ENCODE peak calls at places on chromosomes 13 and 19, in five cellular contexts. One of them, this sample, is unnamed. For H3K27me3, the result is how much of the 10 kb centered on the place peaks cover.

GRCh38 chr19:54160182-54160811 is 776 bp upstream of the LENG1 start:
- DNase-seq in GM23338: peak
- DNase-seq in psoas muscle: no peak
- DNase-seq in esophagus squamous epithelium: no peak
- DNase-seq in brain microvascular endothelial cell: no peak
- DNase-seq in this sample: no peak

GRCh38 chr19:1505991-1506881 is 6.6 kb downstream of the ADAMTSL5 start:
- DNase-seq in GM23338: no peak
- DNase-seq in psoas muscle: no peak
- DNase-seq in esophagus squamous epithelium: no peak
- DNase-seq in brain microvascular endothelial cell: no peak
- DNase-seq in this sample: no peak

GRCh38 chr19:38831142-38831605 is 420 bp downstream of the ECH1 start:
- DNase-seq in GM23338: peak
- DNase-seq in psoas muscle: peak
- DNase-seq in esophagus squamous epithelium: no peak
- DNase-seq in brain microvascular endothelial cell: peak
- DNase-seq in this sample: peak

GRCh38 chr19:963401-964022 is 20.6 kb upstream of the WDR18 start:
- DNase-seq in GM23338: no peak
- DNase-seq in psoas muscle: no peak
- DNase-seq in esophagus squamous epithelium: no peak
- DNase-seq in brain microvascular endothelial cell: no peak
- DNase-seq in this sample: no peak

GRCh38 chr13:60577761-60578160 is 180.7 kb downstream of the TDRD3 start:
- DNase-seq in GM23338: no peak
- DNase-seq in psoas muscle: no peak
- DNase-seq in esophagus squamous epithelium: no peak
- DNase-seq in brain microvascular endothelial cell: no peak
- DNase-seq in this sample: no peak

GRCh38 chr19:58476498-58477015 is 405 bp downstream of the ZNF446 start:
- DNase-seq in GM23338: no peak
- DNase-seq in psoas muscle: no peak
- DNase-seq in esophagus squamous epithelium: no peak
- DNase-seq in brain microvascular endothelial cell: no peak
- DNase-seq in this sample: no peak

GRCh38 chr13:33205804-33206221 is 79.7 kb downstream of the STARD13 start:
- DNase-seq in GM23338: peak
- DNase-seq in psoas muscle: no peak
- DNase-seq in esophagus squamous epithelium: no peak
- DNase-seq in brain microvascular endothelial cell: peak
- DNase-seq in this sample: no peak

GRCh38 chr19:33767898-33768413 is 28.7 kb upstream of the KCTD15 start:
- DNase-seq in GM23338: peak
- DNase-seq in psoas muscle: no peak
- DNase-seq in esophagus squamous epithelium: no peak
- DNase-seq in brain microvascular endothelial cell: no peak
- DNase-seq in this sample: no peak

GRCh38 chr19:3607398-3608078 is 863 bp upstream of the TBXA2R start:
- DNase-seq in GM23338: peak
- DNase-seq in psoas muscle: peak
- DNase-seq in esophagus squamous epithelium: no peak
- DNase-seq in brain microvascular endothelial cell: no peak
- DNase-seq in this sample: no peak

GRCh38 chr13:71483733-71484132 is 383.3 kb downstream of the DACH1 start:
- DNase-seq in GM23338: no peak
- DNase-seq in psoas muscle: no peak
- DNase-seq in esophagus squamous epithelium: no peak
- DNase-seq in brain microvascular endothelial cell: no peak
- DNase-seq in this sample: no peak

GRCh38 chr19:54882758-54883157 is 8.7 kb downstream of the FCAR start:
- DNase-seq in GM23338: no peak
- DNase-seq in psoas muscle: no peak
- DNase-seq in esophagus squamous epithelium: no peak
- DNase-seq in brain microvascular endothelial cell: no peak
- DNase-seq in this sample: no peak

GRCh38 chr19:38649305-38650179 is 2.1 kb downstream of the ACTN4 start:
- DNase-seq in GM23338: peak
- DNase-seq in psoas muscle: peak
- DNase-seq in esophagus squamous epithelium: no peak
- DNase-seq in brain microvascular endothelial cell: no peak
- DNase-seq in this sample: no peak

GRCh38 chr13:74166286-74166685 is 32.1 kb upstream of the KLF12 start:
- DNase-seq in GM23338: no peak
- DNase-seq in psoas muscle: no peak
- DNase-seq in esophagus squamous epithelium: no peak
- DNase-seq in brain microvascular endothelial cell: no peak
- DNase-seq in this sample: no peak

GRCh38 chr19:41887711-41888382 is 4.9 kb downstream of the ARHGEF1 start:
- DNase-seq in GM23338: peak
- DNase-seq in psoas muscle: no peak
- DNase-seq in esophagus squamous epithelium: no peak
- DNase-seq in brain microvascular endothelial cell: no peak
- DNase-seq in this sample: peak
- TF ChIP-seq CTCF in GM23338: peak
- TF ChIP-seq CTCF in psoas muscle: no peak
- TF ChIP-seq CTCF in esophagus squamous epithelium: no peak
- TF ChIP-seq CTCF in brain microvascular endothelial cell: peak
- TF ChIP-seq CTCF in this sample: no peak

GRCh38 chr19:56597696-56598095 is 2.6 kb downstream of the ZNF71 start:
- DNase-seq in GM23338: no peak
- DNase-seq in psoas muscle: no peak
- DNase-seq in esophagus squamous epithelium: no peak
- DNase-seq in brain microvascular endothelial cell: peak
- DNase-seq in this sample: no peak
- H3K27me3 ChIP-seq in GM23338: under half
- H3K27me3 ChIP-seq in psoas muscle: under half
- H3K27me3 ChIP-seq in esophagus squamous epithelium: under half
- H3K27me3 ChIP-seq in brain microvascular endothelial cell: under half
- H3K27me3 ChIP-seq in this sample: under half

GRCh38 chr13:21100994-21101757 is 39.8 kb upstream of the LATS2 start:
- DNase-seq in GM23338: no peak
- DNase-seq in psoas muscle: no peak
- DNase-seq in esophagus squamous epithelium: no peak
- DNase-seq in brain microvascular endothelial cell: no peak
- DNase-seq in this sample: no peak

GRCh38 chr13:21109168-21109567 is 47.8 kb upstream of the LATS2 start:
- DNase-seq in GM23338: no peak
- DNase-seq in psoas muscle: no peak
- DNase-seq in esophagus squamous epithelium: no peak
- DNase-seq in brain microvascular endothelial cell: no peak
- DNase-seq in this sample: no peak

GRCh38 chr13:21104199-21105019 is 43.0 kb upstream of the LATS2 start:
- DNase-seq in GM23338: peak
- DNase-seq in psoas muscle: no peak
- DNase-seq in esophagus squamous epithelium: no peak
- DNase-seq in brain microvascular endothelial cell: no peak
- DNase-seq in this sample: no peak

GRCh38 chr13:21101865-21102576 is 40.6 kb upstream of the LATS2 start:
- DNase-seq in GM23338: no peak
- DNase-seq in psoas muscle: no peak
- DNase-seq in esophagus squamous epithelium: no peak
- DNase-seq in brain microvascular endothelial cell: no peak
- DNase-seq in this sample: no peak

DNA sequence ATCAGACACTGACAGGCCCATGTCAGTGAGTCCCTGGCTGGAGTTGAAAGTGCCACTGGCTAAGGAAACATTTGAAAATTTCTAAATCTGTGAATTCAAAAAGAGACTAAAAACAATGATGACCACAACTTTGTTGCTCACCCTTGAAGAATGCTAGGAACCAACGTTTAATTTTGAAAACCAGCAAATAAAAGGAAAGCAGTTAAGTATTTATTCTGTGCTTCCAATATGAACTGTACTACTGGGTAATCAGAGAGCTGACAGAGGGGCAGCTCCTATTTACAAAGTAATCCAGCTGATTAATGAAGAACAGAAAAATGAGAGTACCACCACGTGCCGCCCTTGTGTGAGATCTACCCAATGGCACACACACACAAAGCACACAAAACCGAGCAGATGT is 44.7 kb upstream of the LATS2 start:
- DNase-seq in GM23338: no peak
- DNase-seq in psoas muscle: no peak
- DNase-seq in esophagus squamous epithelium: no peak
- DNase-seq in brain microvascular endothelial cell: peak
- DNase-seq in this sample: peak
- H3K4me3 ChIP-seq in GM23338: no peak
- H3K4me3 ChIP-seq in psoas muscle: no peak
- H3K4me3 ChIP-seq in esophagus squamous epithelium: no peak
- H3K4me3 ChIP-seq in brain microvascular endothelial cell: no peak
- H3K4me3 ChIP-seq in this sample: no peak

DNA sequence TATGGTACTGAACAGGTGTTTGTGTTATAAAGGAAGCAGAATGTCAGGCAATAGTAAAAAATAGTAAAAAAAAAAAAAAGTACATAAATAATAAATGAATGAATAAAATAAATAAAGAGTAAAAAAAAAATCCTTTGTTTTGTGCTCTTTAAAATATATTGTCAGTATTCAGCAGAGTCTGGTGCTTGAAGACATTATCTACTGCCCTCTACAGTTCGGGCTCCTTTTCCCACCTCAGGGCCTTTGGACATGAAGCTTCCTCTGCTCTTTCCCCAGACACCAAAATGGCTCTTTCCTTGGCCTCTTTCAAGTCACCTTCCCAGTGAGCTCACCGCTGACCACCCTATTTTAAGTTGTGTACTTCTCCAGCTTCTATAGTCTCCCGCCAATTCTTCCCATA is 137.5 kb downstream of the TNFRSF19 start:
- DNase-seq in GM23338: no peak
- DNase-seq in psoas muscle: no peak
- DNase-seq in esophagus squamous epithelium: no peak
- DNase-seq in brain microvascular endothelial cell: peak
- DNase-seq in this sample: no peak
- TF ChIP-seq CTCF in GM23338: peak
- TF ChIP-seq CTCF in psoas muscle: peak
- TF ChIP-seq CTCF in esophagus squamous epithelium: peak
- TF ChIP-seq CTCF in brain microvascular endothelial cell: peak
- TF ChIP-seq CTCF in this sample: peak

DNA sequence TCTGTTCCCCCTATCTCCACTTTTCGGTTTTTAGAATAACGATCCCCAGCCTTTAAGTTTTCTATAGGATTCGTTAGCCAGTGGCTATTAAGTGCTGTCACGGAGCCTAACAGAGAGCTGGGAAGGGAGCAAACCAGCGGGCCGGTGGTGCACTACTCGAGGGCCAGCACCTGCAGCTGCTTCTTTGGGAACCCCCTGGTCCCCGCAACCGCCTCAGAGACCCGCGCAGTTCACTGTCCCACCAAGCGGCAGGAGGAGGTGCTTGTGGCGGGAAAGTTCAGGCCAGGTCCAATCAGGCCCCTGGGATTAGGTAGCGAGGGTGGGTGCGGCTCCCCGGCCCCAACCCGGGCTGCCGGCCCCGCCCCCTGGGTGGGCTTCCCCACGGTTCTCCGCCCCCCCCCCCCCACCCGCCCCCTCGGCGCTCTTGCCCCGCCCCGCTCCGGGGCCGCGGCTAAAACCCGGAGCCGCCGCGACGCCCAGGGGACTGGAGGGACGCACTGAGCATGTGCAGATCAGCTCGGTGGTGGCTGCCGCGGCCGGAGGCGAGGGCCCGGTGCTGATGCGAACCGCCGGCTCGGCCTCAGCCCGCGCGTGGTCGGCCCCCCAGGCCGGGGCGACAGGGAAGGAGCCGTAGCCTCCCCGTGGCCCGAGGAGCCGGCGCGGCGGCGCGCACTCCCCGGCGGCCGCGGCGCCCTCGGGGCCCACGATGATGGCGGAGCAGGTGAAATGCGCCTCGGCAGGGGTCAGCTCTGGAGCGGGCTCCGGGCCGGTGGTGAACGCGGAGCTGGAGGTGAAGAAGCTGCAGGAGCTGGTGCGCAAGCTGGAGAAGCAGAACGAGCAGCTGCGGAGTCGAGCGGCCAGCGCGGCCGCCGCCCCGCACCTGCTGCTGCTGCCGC is at the start of gene SLAIN1:
- DNase-seq in GM23338: peak
- DNase-seq in psoas muscle: peak
- DNase-seq in esophagus squamous epithelium: no peak
- DNase-seq in brain microvascular endothelial cell: peak
- DNase-seq in this sample: no peak
- H3K27me3 ChIP-seq in GM23338: under half
- H3K27me3 ChIP-seq in psoas muscle: under half
- H3K27me3 ChIP-seq in esophagus squamous epithelium: under half
- H3K27me3 ChIP-seq in brain microvascular endothelial cell: under half
- H3K27me3 ChIP-seq in this sample: under half

This sample was measured in BJ.